ENCODE peak calls at places on chromosomes 3 and 15, in six cellular contexts. P is heart right ventricle; E is activated CD8-positive, alpha-beta memory T cell treated with anti-CD3 and anti-CD28 coated beads, Interleukin-2, amount 50 U/mL, for 48 hours; N is DMS153; R is NCI-H460; X is T-helper 1 cell. C is an unnamed sample.

GRCh38 chr3:101216710-101217457 is 103.5 kb downstream of the IMPG2 start:
- DNase-seq in E (no peak), N (no peak), R (no peak), P (peak), X (no peak), C (no peak)

GRCh38 chr3:113310960-113311359 is 99.6 kb downstream of the BOC start:
- DNase-seq in N (no peak), E (no peak), R (no peak), X (no peak), P (no peak), C (no peak)

GRCh38 chr3:122014741-122015140 is 7.3 kb downstream of the ILDR1 start:
- DNase-seq in E (no peak), P (no peak), X (no peak), N (no peak), R (no peak), C (no peak)

GRCh38 chr3:136070953-136071949 is 105.7 kb downstream of the PPP2R3A start:
- DNase-seq in P (no peak), E (no peak), R (peak), X (no peak), N (no peak), C (no peak)

GRCh38 chr3:125141596-125142417 is 70.7 kb downstream of the SLC12A8 start:
- DNase-seq in R (no peak), E (peak), P (peak), X (peak), N (peak), C (peak)

GRCh38 chr15:30827625-30828303 is 76.0 kb upstream of the FAN1 start:
- DNase-seq in R (no peak), N (no peak), X (no peak), P (no peak), E (no peak), C (no peak)

GRCh38 chr15:49847937-49848823 is 227.3 kb downstream of the DTWD1 start:
- DNase-seq in X (no peak), P (no peak), R (peak), N (no peak), E (no peak), C (no peak)

GRCh38 chr3:191761906-191762305 is 300.9 kb downstream of the PYDC2 start:
- DNase-seq in E (no peak), P (no peak), N (no peak), R (no peak), X (no peak), C (peak)

GRCh38 chr3:34948431-34948971 is 690.8 kb upstream of the ARPP21 start:
- DNase-seq in X (no peak), R (no peak), E (no peak), P (no peak), N (no peak), C (no peak)

GRCh38 chr15:76844096-76844495 is 61.0 kb downstream of the SCAPER start:
- DNase-seq in P (no peak), N (no peak), X (no peak), R (no peak), E (no peak), C (no peak)

GRCh38 chr15:25943831-25944230 is 80.7 kb upstream of the ATP10A start:
- DNase-seq in P (no peak), X (no peak), N (no peak), E (no peak), R (no peak), C (no peak)

GRCh38 chr15:98383571-98383970 is 264.8 kb upstream of the IGF1R start:
- DNase-seq in X (no peak), R (no peak), N (no peak), P (no peak), E (no peak), C (no peak)

GRCh38 chr3:146222204-146223046 is 28.5 kb downstream of the PLSCR4 start:
- DNase-seq in N (no peak), R (peak), X (no peak), E (no peak), P (no peak), C (no peak)

GRCh38 chr3:119350114-119350513 is 55.9 kb downstream of the ARHGAP31 start:
- DNase-seq in E (no peak), R (no peak), P (peak), X (no peak), N (peak), C (peak)

GRCh38 chr3:128787256-128788253 is 61.6 kb downstream of the RAB7A start:
- DNase-seq in E (no peak), P (no peak), R (peak), N (no peak), X (no peak), C (peak)

GRCh38 chr3:181727122-181728036 is 15.7 kb downstream of the SOX2 start:
- DNase-seq in N (peak), E (no peak), P (no peak), X (no peak), R (no peak), C (peak)

GRCh38 chr3:46663611-46664135 is 29.8 kb downstream of the ALS2CL start:
- DNase-seq in R (no peak), E (peak), N (peak), P (no peak), X (no peak), C (peak)

GRCh38 chr15:77030042-77030927 is 35.4 kb downstream of the PSTPIP1 start:
- DNase-seq in N (no peak), E (peak), R (no peak), P (no peak), X (no peak), C (peak)

GRCh38 chr3:151285940-151286339 is 7.6 kb upstream of the P2RY14 start:
- DNase-seq in X (no peak), P (no peak), E (no peak), N (no peak), R (no peak), C (no peak)

GRCh38 chr15:96121521-96121920 is 209.0 kb upstream of the NR2F2 start:
- DNase-seq in X (no peak), E (no peak), P (no peak), R (no peak), N (no peak), C (no peak)

GRCh38 chr15:47505712-47506542 is 211.4 kb upstream of the SEMA6D start:
- DNase-seq in P (no peak), E (no peak), N (peak), R (no peak), X (no peak), C (peak)

GRCh38 chr15:72733941-72734738 is 48.1 kb downstream of the BBS4 start:
- DNase-seq in P (no peak), N (no peak), R (no peak), E (no peak), X (no peak), C (no peak)

GRCh38 chr3:10563396-10563795 is 58.0 kb upstream of the ATP2B2 start:
- DNase-seq in N (no peak), X (no peak), R (no peak), E (no peak), P (no peak), C (no peak)

GRCh38 chr3:50195501-50196252 is 4.3 kb downstream of the GNAT1 start:
- DNase-seq in N (no peak), R (no peak), X (no peak), P (no peak), E (no peak), C (peak)

GRCh38 chr15:90427185-90427584 is 39.1 kb downstream of the IQGAP1 start:
- DNase-seq in E (no peak), X (no peak), N (no peak), P (no peak), R (no peak), C (no peak)

C was measured in NCI-H69.